ENCODE peak calls at places on chromosome 4, in nine cellular contexts. I is MM.1S; G is dorsolateral prefrontal cortex; R is lower leg skin; N is CD4-positive, alpha-beta T cell; H is psoas muscle; L is omental fat pad; F is GM13976; D is HFF-Myc. S is an unnamed sample.

GRCh38 chr4:137705171-137705783 is 173.0 kb upstream of the PCDH18 start:
- DNase-seq in I (no peak), G (no peak), R (peak), N (no peak), H (no peak), L (no peak), F (no peak), D (peak), S (no peak)

GRCh38 chr4:15378055-15378454 is 49.8 kb upstream of the C1QTNF7 start:
- DNase-seq in I (no peak), G (no peak), R (no peak), N (no peak), H (no peak), L (no peak), F (no peak), D (no peak), S (no peak)

GRCh38 chr4:138410266-138410665 is 168.1 kb upstream of the SLC7A11 start:
- DNase-seq in I (no peak), G (no peak), R (no peak), N (no peak), H (no peak), L (no peak), F (peak), D (no peak), S (no peak)

GRCh38 chr4:184479516-184479950 is 5.2 kb upstream of the IRF2 start:
- DNase-seq in I (no peak), G (no peak), R (no peak), N (no peak), H (no peak), L (no peak), F (no peak), D (no peak), S (no peak)

GRCh38 chr4:120052840-120053239 is 13.8 kb downstream of the MAD2L1 start:
- DNase-seq in I (no peak), G (no peak), R (no peak), N (no peak), H (peak), L (no peak), F (no peak), D (peak), S (no peak)

GRCh38 chr4:94408549-94409374 is 43.0 kb upstream of the PDLIM5 start:
- DNase-seq in I (no peak), G (no peak), R (no peak), N (no peak), H (no peak), L (no peak), F (no peak), D (no peak), S (no peak)

GRCh38 chr4:5783486-5783885 is 72.5 kb downstream of the EVC start:
- DNase-seq in I (no peak), G (no peak), R (no peak), N (no peak), H (no peak), L (no peak), F (no peak), D (no peak), S (no peak)

GRCh38 chr4:148116264-148116663 is 325.9 kb downstream of the NR3C2 start:
- DNase-seq in I (no peak), G (no peak), R (no peak), N (no peak), H (no peak), L (no peak), F (no peak), D (peak), S (no peak)

GRCh38 chr4:78040431-78040830 is 16.7 kb upstream of the FRAS1 start:
- DNase-seq in I (no peak), G (no peak), R (no peak), N (no peak), H (no peak), L (no peak), F (no peak), D (no peak), S (no peak)

GRCh38 chr4:148273501-148273986 is 168.7 kb downstream of the NR3C2 start:
- DNase-seq in I (no peak), G (no peak), R (no peak), N (no peak), H (no peak), L (no peak), F (no peak), D (no peak), S (no peak)

GRCh38 chr4:1523907-1524636 is 117.8 kb upstream of the NKX1-1 start:
- DNase-seq in I (no peak), G (peak), R (no peak), N (no peak), H (peak), L (no peak), F (no peak), D (no peak), S (no peak)

GRCh38 chr4:52005610-52006273 is 14.4 kb downstream of the LRRC66 start:
- DNase-seq in I (no peak), G (no peak), R (no peak), N (no peak), H (no peak), L (no peak), F (no peak), D (no peak), S (no peak)

GRCh38 chr4:21879187-21879586 is 69.4 kb downstream of the KCNIP4 start:
- DNase-seq in I (no peak), G (no peak), R (no peak), N (no peak), H (no peak), L (no peak), F (no peak), D (no peak), S (no peak)

DNA sequence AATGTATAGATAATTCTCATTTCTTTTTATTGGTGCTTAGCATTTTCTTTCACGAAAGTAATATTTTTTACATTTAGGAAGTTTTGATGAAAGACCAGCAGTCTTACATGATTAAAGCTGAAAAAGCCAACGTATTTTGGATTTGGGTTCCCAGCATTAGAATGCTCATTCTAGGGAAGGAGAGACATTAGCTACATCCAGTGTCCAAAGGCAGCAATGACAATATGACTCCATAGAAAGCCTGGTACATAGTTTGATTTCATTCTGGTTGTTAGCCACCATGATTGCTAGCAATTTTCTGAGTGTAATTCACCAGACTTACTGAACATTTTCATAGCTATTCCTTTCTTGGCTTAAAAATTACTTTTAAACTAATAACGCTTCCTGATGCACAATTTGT is 1397.5 kb downstream of the PCDH7 start:
- DNase-seq in I (no peak), G (no peak), R (no peak), N (no peak), H (no peak), L (no peak), F (no peak), D (no peak), S (no peak)
- TF ChIP-seq CTCF in I (no peak), G (no peak), R (no peak), N (no peak), H (no peak), L (no peak), F (no peak), D (no peak), S (no peak)

GRCh38 chr4:7327341-7327885 is 107.3 kb downstream of the PSAPL1 start:
- DNase-seq in I (no peak), G (peak), R (no peak), N (no peak), H (peak), L (no peak), F (no peak), D (no peak), S (no peak)

GRCh38 chr4:7330811-7331681 is 103.7 kb downstream of the PSAPL1 start:
- DNase-seq in I (no peak), G (peak), R (no peak), N (no peak), H (peak), L (no peak), F (no peak), D (no peak), S (no peak)

GRCh38 chr4:7330031-7330596 is 104.6 kb downstream of the PSAPL1 start:
- DNase-seq in I (no peak), G (peak), R (no peak), N (no peak), H (peak), L (no peak), F (no peak), D (no peak), S (no peak)

GRCh38 chr4:7328162-7328912 is 106.4 kb downstream of the PSAPL1 start:
- DNase-seq in I (no peak), G (peak), R (no peak), N (no peak), H (peak), L (no peak), F (no peak), D (no peak), S (no peak)

GRCh38 chr4:7328913-7329638 is 105.7 kb downstream of the PSAPL1 start:
- DNase-seq in I (no peak), G (peak), R (no peak), N (no peak), H (peak), L (no peak), F (no peak), D (peak), S (no peak)
- TF ChIP-seq CTCF in I (no peak), G (no peak), R (no peak), N (no peak), H (no peak), L (no peak), F (no peak), D (no peak), S (no peak)

DNA sequence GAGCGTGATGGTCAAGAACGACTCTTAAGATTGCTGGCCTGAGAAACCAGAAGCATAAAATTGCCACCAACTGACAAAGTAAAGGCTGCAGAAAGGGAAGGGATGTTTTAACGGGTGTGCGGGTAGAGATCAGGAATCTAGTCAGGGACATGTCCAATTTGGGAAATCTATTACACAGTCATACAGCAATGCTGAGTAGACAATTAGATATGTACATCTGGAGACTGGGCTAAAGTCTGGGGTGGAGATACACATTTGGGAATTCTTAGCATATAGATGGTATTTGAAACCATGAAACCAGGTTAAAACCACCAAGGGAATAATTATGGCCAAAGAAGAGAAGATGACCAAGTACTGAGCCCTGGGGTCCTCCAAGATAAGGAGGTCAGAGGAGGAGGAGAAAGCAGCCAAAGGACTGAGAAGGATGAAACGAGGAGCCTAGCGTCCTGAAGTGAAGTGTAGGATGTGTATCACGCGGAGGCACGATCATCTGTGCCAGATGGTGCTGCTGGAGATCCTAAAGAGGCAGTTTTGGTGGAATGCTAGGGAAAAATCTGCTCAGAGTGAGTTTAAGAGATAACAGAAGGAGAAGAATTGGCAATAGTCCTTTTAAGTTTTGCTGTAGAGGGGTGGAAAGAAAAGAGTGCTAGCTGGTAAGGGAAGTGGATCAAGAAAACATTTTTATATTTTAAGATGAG is 36.5 kb downstream of the SEC24D start:
- DNase-seq in I (no peak), G (peak), R (no peak), N (no peak), H (no peak), L (no peak), F (no peak), D (no peak), S (no peak)
- TF ChIP-seq CTCF in I (no peak), G (no peak), R (no peak), N (no peak), H (no peak), L (no peak), F (no peak), D (no peak), S (no peak)

DNA sequence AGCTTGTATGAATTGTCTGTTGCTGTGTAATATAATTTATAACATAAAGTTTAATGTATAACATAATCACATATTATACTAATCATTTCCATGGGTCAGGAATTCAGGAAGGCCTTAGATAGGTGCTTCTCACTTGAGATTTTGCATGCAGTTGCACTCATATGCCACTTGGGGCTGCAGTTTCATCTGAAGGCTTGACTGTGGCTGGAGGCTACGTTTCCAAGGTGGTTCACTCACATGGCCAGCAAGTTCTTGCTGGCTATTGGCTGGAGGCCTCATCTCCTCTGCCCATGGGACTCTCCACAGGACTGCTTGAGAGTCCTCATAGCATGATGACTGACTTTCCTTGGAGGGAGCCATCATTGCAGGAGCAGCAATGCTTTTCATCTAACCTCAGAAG is 53.4 kb upstream of the STX18 start:
- DNase-seq in I (no peak), G (no peak), R (no peak), N (no peak), H (no peak), L (no peak), F (no peak), D (no peak), S (no peak)
- TF ChIP-seq CTCF in I (no peak), G (no peak), R (no peak), N (no peak), H (no peak), L (no peak), F (no peak), D (peak), S (peak)

GRCh38 chr4:26192921-26193894 is 127.6 kb upstream of the RBPJ start:
- DNase-seq in I (no peak), G (no peak), R (no peak), N (no peak), H (no peak), L (no peak), F (peak), D (no peak), S (no peak)
- TF ChIP-seq CTCF in I (no peak), G (peak), R (no peak), N (no peak), H (no peak), L (no peak), F (no peak), D (no peak), S (peak)

GRCh38 chr4:38990241-38990640 is 42.0 kb downstream of the TMEM156 start:
- DNase-seq in I (no peak), G (no peak), R (no peak), N (no peak), H (no peak), L (no peak), F (no peak), D (no peak), S (no peak)

GRCh38 chr4:38989487-38989886 is 42.7 kb downstream of the TMEM156 start:
- DNase-seq in I (no peak), G (no peak), R (no peak), N (no peak), H (no peak), L (no peak), F (no peak), D (no peak), S (no peak)

GRCh38 chr4:38994135-38994534 is 38.1 kb downstream of the TMEM156 start:
- DNase-seq in I (no peak), G (no peak), R (no peak), N (no peak), H (no peak), L (no peak), F (no peak), D (no peak), S (no peak)

GRCh38 chr4:38993683-38994082 is 38.5 kb downstream of the TMEM156 start:
- DNase-seq in I (peak), G (no peak), R (no peak), N (no peak), H (no peak), L (no peak), F (no peak), D (no peak), S (no peak)
- TF ChIP-seq CTCF in I (peak), G (no peak), R (no peak), N (no peak), H (no peak), L (no peak), F (no peak), D (no peak), S (no peak)

S was measured in GM06990.